ENCODE peak calls at places on chromosomes 4 and X, in five cellular contexts. L is K562, G is astrocyte, B is MM.1S, N is GM23248. X is an unnamed sample.

GRCh38 chr4:189143255-189143654 is 797.4 kb upstream of the FRG1 start:
- DNase-seq in L (no peak), G (no peak), B (no peak), N (peak; percentile 1), X (peak; percentile 100)

GRCh38 chr4:8233672-8234484 is 34.8 kb downstream of the SH3TC1 start:
- DNase-seq in L (no peak), G (no peak), B (no peak), N (no peak), X (no peak)

GRCh38 chrX:54495814-54496516 is at the start of gene FGD1:
- DNase-seq in L (peak; percentile 79), G (peak; percentile 30), B (peak; percentile 39), N (peak; percentile 77), X (peak; percentile 37)

GRCh38 chr4:531721-532565 is 32.9 kb downstream of the PIGG start:
- DNase-seq in L (no peak), G (no peak), B (no peak), N (no peak), X (no peak)

GRCh38 chrX:44503550-44503949 is 39.1 kb downstream of the FUNDC1 start:
- DNase-seq in L (no peak), G (no peak), B (no peak), N (no peak), X (no peak)

GRCh38 chrX:10052906-10053625 is 85.9 kb downstream of the CLDN34 start:
- DNase-seq in L (no peak), G (no peak), B (no peak), N (peak; percentile 24), X (no peak)

GRCh38 chrX:152220612-152221011 is 82.2 kb upstream of the MAGEA10 start:
- DNase-seq in L (no peak), G (peak; percentile 48), B (no peak), N (peak; percentile 20), X (peak; percentile 80)

GRCh38 chr4:111689731-111690130 is 455.5 kb upstream of the FAM241A start:
- DNase-seq in L (no peak), G (peak; percentile 39), B (no peak), N (peak; percentile 60), X (no peak)

GRCh38 chr4:148986951-148987350 is 544.7 kb upstream of the NR3C2 start:
- DNase-seq in L (no peak), G (no peak), B (no peak), N (no peak), X (peak; percentile 31)

GRCh38 chrX:98548550-98548949 is 1664.8 kb downstream of the RPA4 start:
- DNase-seq in L (no peak), G (no peak), B (no peak), N (no peak), X (no peak)

GRCh38 chrX:115018040-115018647 is 728 bp upstream of the IL13RA2 start:
- DNase-seq in L (no peak), G (no peak), B (peak; percentile 31), N (peak; percentile 33), X (no peak)

GRCh38 chrX:136148391-136148790 is 1.1 kb downstream of the FHL1 start:
- DNase-seq in L (no peak), G (no peak), B (no peak), N (no peak), X (no peak)
- H3K9ac ChIP-seq in L (no peak overlapping the region), G (peak overlapping the region; percentile 79), B (no peak overlapping the region), N (no peak overlapping the region), X (no peak overlapping the region)

DNA sequence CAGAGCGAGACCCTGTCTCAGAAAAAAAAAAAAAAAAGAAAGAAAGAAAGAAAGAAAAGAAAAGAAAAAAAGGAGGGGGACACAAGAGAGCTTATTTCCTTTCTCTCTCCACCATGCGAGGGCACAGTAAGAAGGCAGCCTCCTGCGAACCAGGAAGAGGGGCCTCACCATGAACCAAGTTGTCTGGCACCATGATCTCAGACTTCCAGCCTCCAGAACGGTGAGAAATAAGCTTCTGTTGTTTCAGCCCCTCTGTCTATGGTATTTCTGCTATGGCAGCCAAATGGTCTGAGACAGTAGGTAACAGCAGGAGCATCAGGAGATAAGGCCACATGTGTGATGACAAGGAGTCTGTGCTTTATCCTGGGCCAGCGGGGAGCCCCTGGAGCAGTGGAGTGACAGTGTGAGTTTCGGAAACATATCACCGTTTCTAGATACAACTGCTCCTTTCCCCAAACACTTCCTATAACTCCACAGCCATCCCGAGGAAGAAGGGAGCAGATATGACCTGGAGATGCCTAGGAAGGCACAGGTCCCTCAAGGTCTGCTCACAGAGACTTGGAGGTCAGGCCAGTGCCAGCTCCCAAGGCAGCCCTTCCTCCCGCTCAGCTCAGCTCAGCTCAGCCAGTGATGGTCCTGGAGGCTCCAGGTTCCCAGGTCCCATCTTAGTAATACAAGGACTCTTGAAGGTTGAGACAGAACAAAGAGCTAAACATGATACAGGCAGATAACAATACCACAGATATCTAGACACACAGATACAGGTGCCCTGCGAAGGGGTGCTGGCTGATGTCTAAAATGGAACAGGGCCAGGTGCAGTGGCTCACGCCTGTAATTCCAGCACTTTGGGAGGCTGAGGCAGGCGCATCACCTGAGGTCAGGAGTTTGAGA is 17.7 kb downstream of the JAKMIP1 start:
- DNase-seq in L (no peak), G (no peak), B (no peak), N (no peak), X (no peak)
- H3K4me1 ChIP-seq in L (no peaks in the 10 kb centered on the region), G (no peaks in the 10 kb centered on the region), B (peaks cover 64% of the 10 kb centered on the region), N (no peaks in the 10 kb centered on the region), X (no peaks in the 10 kb centered on the region)

GRCh38 chrX:147626605-147627004 is 285.1 kb upstream of the FMR1 start:
- DNase-seq in L (no peak), G (no peak), B (no peak), N (no peak), X (no peak)
- H3K4me3 ChIP-seq in L (no peak overlapping the region), G (no peak overlapping the region), B (no peak overlapping the region), N (no peak overlapping the region), X (no peak overlapping the region)

DNA sequence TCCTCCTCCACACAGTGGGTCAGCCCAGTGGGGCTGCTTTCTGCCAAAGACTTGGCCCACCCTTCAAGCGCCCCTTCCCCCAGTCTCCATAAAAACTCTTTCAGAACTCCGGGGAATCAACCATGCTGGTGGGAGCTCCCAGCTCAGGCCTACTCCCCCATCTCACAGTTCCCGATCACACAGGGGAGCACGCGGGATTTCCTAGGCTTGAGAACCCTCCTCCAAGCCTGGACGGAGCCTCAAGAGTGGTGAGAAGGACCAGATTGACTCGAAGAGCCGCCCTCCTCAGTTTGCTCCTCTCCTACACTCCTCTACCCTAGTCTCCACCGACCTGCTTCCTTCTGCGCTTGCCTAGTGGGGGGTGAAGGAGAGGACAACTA is 77.4 kb downstream of the RLIM start:
- DNase-seq in L (no peak), G (peak; percentile 13), B (no peak), N (peak; percentile 52), X (no peak)
- H3K9ac ChIP-seq in L (no peak overlapping the region), G (peak overlapping the region; percentile 70), B (no peak overlapping the region), N (peak overlapping the region; percentile 81), X (no peak overlapping the region)

GRCh38 chrX:41050359-41050758 is 34.9 kb upstream of the USP9X start:
- DNase-seq in L (no peak), G (no peak), B (no peak), N (no peak), X (no peak)
- H3K4me1 ChIP-seq in L (no peaks in the 10 kb centered on the region), G (no peaks in the 10 kb centered on the region), B (no peaks in the 10 kb centered on the region), N (no peaks in the 10 kb centered on the region), X (no peaks in the 10 kb centered on the region)

GRCh38 chrX:71579136-71579989 is 1.1 kb downstream of the GCNA start:
- DNase-seq in L (peak; percentile 18), G (no peak), B (no peak), N (no peak), X (no peak)

GRCh38 chrX:71581210-71581609 is 3.0 kb downstream of the GCNA start:
- DNase-seq in L (no peak), G (no peak), B (no peak), N (no peak), X (no peak)

GRCh38 chrX:71578253-71579135 is at the start of gene GCNA:
- DNase-seq in L (no peak), G (no peak), B (no peak), N (no peak), X (no peak)

GRCh38 chrX:71577682-71578081 is 555 bp upstream of the GCNA start:
- DNase-seq in L (no peak), G (no peak), B (no peak), N (no peak), X (no peak)

GRCh38 chrX:71579990-71580380 is 1.7 kb downstream of the GCNA start:
- DNase-seq in L (no peak), G (no peak), B (no peak), N (no peak), X (no peak)
- H3K4me3 ChIP-seq in L (no peak overlapping the region), G (no peak overlapping the region), B (no peak overlapping the region), N (no peak overlapping the region), X (no peak overlapping the region)

DNA sequence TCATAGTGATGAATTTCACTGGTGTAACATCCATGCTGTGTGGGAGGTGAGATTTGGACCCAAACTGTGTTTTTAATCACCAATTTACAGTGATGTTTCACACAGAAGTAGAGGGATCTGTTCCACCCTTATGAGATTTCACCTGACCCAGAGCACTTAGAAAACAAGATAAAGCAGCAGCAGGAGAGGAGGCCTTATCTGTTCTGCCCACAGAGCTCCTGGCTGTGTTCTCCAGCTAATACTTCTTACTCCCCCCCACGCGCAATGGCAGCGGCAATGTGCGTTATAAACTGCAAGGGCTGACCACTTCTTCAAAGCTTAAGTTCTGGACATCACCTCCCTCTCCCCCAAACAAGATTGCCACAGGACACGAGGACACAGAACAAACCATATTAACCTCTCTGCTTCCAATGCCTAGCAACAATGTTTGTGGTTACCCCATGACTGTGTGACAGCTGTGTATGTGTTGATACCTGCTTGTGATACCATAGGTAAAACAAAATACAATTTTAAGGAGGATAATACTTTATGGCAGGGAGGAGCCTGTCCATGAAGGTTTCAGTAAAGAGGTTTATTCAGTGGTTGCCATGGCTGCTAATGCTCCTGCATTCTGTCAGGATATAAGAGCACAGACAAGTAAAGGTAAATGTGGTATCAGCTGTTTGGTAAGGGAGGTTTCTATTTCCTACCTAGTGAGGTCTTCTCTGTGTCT is 210.1 kb downstream of the SOWAHB start:
- DNase-seq in L (no peak), G (peak; percentile 26), B (peak; percentile 60), N (no peak), X (peak; percentile 62)
- H3K9ac ChIP-seq in L (no peak overlapping the region), G (no peak overlapping the region), B (peak overlapping the region; percentile 96), N (no peak overlapping the region), X (peak overlapping the region; percentile 97)

DNA sequence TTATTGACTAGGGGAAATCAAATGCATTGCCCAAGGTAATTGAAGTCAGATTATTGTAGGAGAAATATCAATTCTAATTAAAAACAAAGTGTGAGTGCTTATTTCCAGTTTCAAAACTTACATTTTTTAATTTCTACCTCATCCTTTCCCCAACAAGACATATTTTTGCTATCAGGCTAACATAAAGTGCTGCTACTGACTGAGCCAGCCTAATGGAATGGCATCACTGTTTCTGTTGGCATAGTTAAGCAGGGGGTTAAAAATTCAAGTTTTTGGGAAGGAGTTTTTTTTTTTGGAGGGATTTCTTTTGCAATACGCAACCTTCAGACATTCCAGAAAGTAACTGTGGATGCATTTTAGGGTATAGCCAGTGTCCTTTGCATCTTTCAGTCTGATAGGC is 24.2 kb downstream of the GAB1 start:
- DNase-seq in L (no peak), G (peak; percentile 52), B (no peak), N (peak; percentile 57), X (no peak)
- H3K4me1 ChIP-seq in L (no peaks in the 10 kb centered on the region), G (peaks cover 21% of the 10 kb centered on the region), B (peaks cover 48% of the 10 kb centered on the region), N (peaks cover 32% of the 10 kb centered on the region), X (peaks cover 53% of the 10 kb centered on the region)

X was measured in mammary epithelial cell.